ENCODE peak calls at places on chromosomes 5 and 9, in four cellular contexts. One of them, this sample, is unnamed.

GRCh38 chr5:42598311-42598710 is 158.3 kb upstream of the CCDC152 start:
- DNase-seq in GM12891: no peak
- DNase-seq in GM12878: no peak
- DNase-seq in K562: no peak
- DNase-seq in this sample: no peak

GRCh38 chr9:10633785-10634184 is 21.0 kb upstream of the PTPRD start:
- DNase-seq in K562: no peak
- DNase-seq in GM12878: no peak
- DNase-seq in GM12891: no peak
- DNase-seq in this sample: no peak

GRCh38 chr9:92749071-92749933 is 15.3 kb downstream of the BICD2 start:
- DNase-seq in K562: no peak
- DNase-seq in GM12891: no peak
- DNase-seq in GM12878: no peak
- DNase-seq in this sample: no peak

GRCh38 chr5:95050708-95051107 is 234.2 kb downstream of the MCTP1 start:
- DNase-seq in GM12891: no peak
- DNase-seq in K562: no peak
- DNase-seq in GM12878: no peak
- DNase-seq in this sample: no peak

GRCh38 chr9:109139851-109140250 is 20.1 kb upstream of the TMEM245 start:
- DNase-seq in GM12891: no peak
- DNase-seq in GM12878: no peak
- DNase-seq in K562: no peak
- DNase-seq in this sample: no peak

GRCh38 chr9:131738838-131739191 is 1.1 kb downstream of the RAPGEF1 start:
- DNase-seq in GM12891: no peak
- DNase-seq in GM12878: no peak
- DNase-seq in K562: no peak
- DNase-seq in this sample: no peak

GRCh38 chr5:163248333-163248732 is 189.1 kb upstream of the CCNG1 start:
- DNase-seq in GM12891: no peak
- DNase-seq in K562: no peak
- DNase-seq in GM12878: no peak
- DNase-seq in this sample: no peak

GRCh38 chr9:117286245-117286644 is 128.6 kb downstream of the ASTN2 start:
- DNase-seq in K562: no peak
- DNase-seq in GM12891: no peak
- DNase-seq in GM12878: no peak
- DNase-seq in this sample: no peak

GRCh38 chr5:139711067-139711851 is 63.1 kb downstream of the CXXC5 start:
- DNase-seq in GM12891: no peak
- DNase-seq in GM12878: no peak
- DNase-seq in K562: peak
- DNase-seq in this sample: no peak

GRCh38 chr5:78638423-78638822 is 10.1 kb downstream of the LHFPL2 start:
- DNase-seq in GM12891: no peak
- DNase-seq in K562: no peak
- DNase-seq in GM12878: no peak
- DNase-seq in this sample: no peak

GRCh38 chr5:147631428-147631985 is 121.6 kb upstream of the DPYSL3 start:
- DNase-seq in GM12891: no peak
- DNase-seq in GM12878: no peak
- DNase-seq in K562: no peak
- DNase-seq in this sample: no peak

GRCh38 chr5:133140311-133140710 is 88.5 kb downstream of the HSPA4 start:
- DNase-seq in GM12891: no peak
- DNase-seq in K562: no peak
- DNase-seq in GM12878: no peak
- DNase-seq in this sample: no peak

GRCh38 chr5:42235241-42235640 is 188.0 kb upstream of the GHR start:
- DNase-seq in GM12891: no peak
- DNase-seq in GM12878: no peak
- DNase-seq in K562: no peak
- DNase-seq in this sample: no peak

GRCh38 chr5:159216454-159216853 is 7.1 kb upstream of the RNF145 start:
- DNase-seq in GM12891: no peak
- DNase-seq in K562: no peak
- DNase-seq in GM12878: no peak
- DNase-seq in this sample: no peak

GRCh38 chr9:96491079-96491879 is 41.3 kb downstream of the HABP4 start:
- DNase-seq in GM12878: no peak
- DNase-seq in K562: no peak
- DNase-seq in GM12891: no peak
- DNase-seq in this sample: no peak

GRCh38 chr9:98254236-98255063 is 999 bp downstream of the TBC1D2 start:
- DNase-seq in GM12878: no peak
- DNase-seq in K562: no peak
- DNase-seq in GM12891: no peak
- DNase-seq in this sample: no peak

GRCh38 chr5:139761057-139761450 is 34.6 kb upstream of the PSD2 start:
- DNase-seq in GM12878: no peak
- DNase-seq in GM12891: no peak
- DNase-seq in K562: no peak
- DNase-seq in this sample: no peak

GRCh38 chr5:68396722-68397121 is 181.2 kb downstream of the PIK3R1 start:
- DNase-seq in GM12891: no peak
- DNase-seq in K562: no peak
- DNase-seq in GM12878: no peak
- DNase-seq in this sample: no peak

GRCh38 chr9:128911529-128912035 is 9.2 kb upstream of the PHYHD1 start:
- DNase-seq in GM12891: no peak
- DNase-seq in K562: no peak
- DNase-seq in GM12878: no peak
- DNase-seq in this sample: no peak

GRCh38 chr9:95341262-95342011 is 23.9 kb upstream of the FANCC start:
- DNase-seq in K562: no peak
- DNase-seq in GM12878: no peak
- DNase-seq in GM12891: no peak
- DNase-seq in this sample: no peak

GRCh38 chr9:118991366-118992285 is 377.6 kb downstream of the BRINP1 start:
- DNase-seq in K562: no peak
- DNase-seq in GM12878: no peak
- DNase-seq in GM12891: no peak
- DNase-seq in this sample: no peak

GRCh38 chr5:80937591-80937990 is 22.6 kb upstream of the RASGRF2 start:
- DNase-seq in K562: no peak
- DNase-seq in GM12891: no peak
- DNase-seq in GM12878: no peak
- DNase-seq in this sample: no peak

GRCh38 chr5:59656351-59657254 is 236.9 kb downstream of the PDE4D start:
- DNase-seq in GM12891: no peak
- DNase-seq in K562: no peak
- DNase-seq in GM12878: no peak
- DNase-seq in this sample: no peak

GRCh38 chr9:133125706-133126696 is 5.0 kb upstream of the RALGDS start:
- DNase-seq in GM12891: peak
- DNase-seq in GM12878: no peak
- DNase-seq in K562: no peak
- DNase-seq in this sample: no peak

GRCh38 chr5:55220433-55221185 is 6.5 kb downstream of the MCIDAS start:
- DNase-seq in K562: no peak
- DNase-seq in GM12878: no peak
- DNase-seq in GM12891: no peak
- DNase-seq in this sample: no peak

GRCh38 chr9:84899326-84899725 is 229.8 kb downstream of the NTRK2 start:
- DNase-seq in GM12878: no peak
- DNase-seq in K562: no peak
- DNase-seq in GM12891: no peak
- DNase-seq in this sample: no peak

GRCh38 chr5:141524604-141525597 is 36.0 kb downstream of the PCDHGC5 start:
- DNase-seq in GM12891: no peak
- DNase-seq in GM12878: no peak
- DNase-seq in K562: peak
- DNase-seq in this sample: peak

GRCh38 chr5:1801061-1801953 is at the start of gene NDUFS6:
- DNase-seq in K562: peak
- DNase-seq in GM12891: peak
- DNase-seq in GM12878: no peak
- DNase-seq in this sample: peak

GRCh38 chr5:23820764-23821471 is 313.5 kb downstream of the PRDM9 start:
- DNase-seq in GM12878: no peak
- DNase-seq in K562: peak
- DNase-seq in GM12891: no peak
- DNase-seq in this sample: no peak

GRCh38 chr5:59831341-59831989 is 62.1 kb downstream of the PDE4D start:
- DNase-seq in GM12891: no peak
- DNase-seq in GM12878: no peak
- DNase-seq in K562: no peak
- DNase-seq in this sample: no peak

GRCh38 chr9:115522928-115523327 is 405.0 kb upstream of the TNC start:
- DNase-seq in K562: no peak
- DNase-seq in GM12891: no peak
- DNase-seq in GM12878: no peak
- DNase-seq in this sample: no peak

GRCh38 chr9:115520626-115521025 is 402.7 kb upstream of the TNC start:
- DNase-seq in GM12878: no peak
- DNase-seq in GM12891: no peak
- DNase-seq in K562: no peak
- DNase-seq in this sample: no peak

GRCh38 chr9:115514454-115514853 is 396.5 kb upstream of the TNC start:
- DNase-seq in GM12891: no peak
- DNase-seq in K562: no peak
- DNase-seq in GM12878: no peak
- DNase-seq in this sample: no peak

GRCh38 chr9:115513148-115513547 is 395.2 kb upstream of the TNC start:
- DNase-seq in GM12891: no peak
- DNase-seq in GM12878: no peak
- DNase-seq in K562: no peak
- DNase-seq in this sample: no peak

GRCh38 chr9:115517335-115518075 is 399.5 kb upstream of the TNC start:
- DNase-seq in GM12891: no peak
- DNase-seq in GM12878: no peak
- DNase-seq in K562: no peak
- DNase-seq in this sample: no peak
- TF ChIP-seq SPI1 in GM12891: no peak
- TF ChIP-seq SPI1 in GM12878: no peak
- TF ChIP-seq SPI1 in K562: no peak
- TF ChIP-seq SPI1 in this sample: no peak

GRCh38 chr9:112751059-112751795 is 667 bp downstream of the SNX30 start:
- DNase-seq in K562: peak
- DNase-seq in GM12878: no peak
- DNase-seq in GM12891: peak
- DNase-seq in this sample: peak
- TF ChIP-seq POLR2AphosphoS5 in K562: no peak
- TF ChIP-seq POLR2AphosphoS5 in GM12878: no peak
- TF ChIP-seq POLR2AphosphoS5 in GM12891: no peak
- TF ChIP-seq POLR2AphosphoS5 in this sample: no peak

DNA sequence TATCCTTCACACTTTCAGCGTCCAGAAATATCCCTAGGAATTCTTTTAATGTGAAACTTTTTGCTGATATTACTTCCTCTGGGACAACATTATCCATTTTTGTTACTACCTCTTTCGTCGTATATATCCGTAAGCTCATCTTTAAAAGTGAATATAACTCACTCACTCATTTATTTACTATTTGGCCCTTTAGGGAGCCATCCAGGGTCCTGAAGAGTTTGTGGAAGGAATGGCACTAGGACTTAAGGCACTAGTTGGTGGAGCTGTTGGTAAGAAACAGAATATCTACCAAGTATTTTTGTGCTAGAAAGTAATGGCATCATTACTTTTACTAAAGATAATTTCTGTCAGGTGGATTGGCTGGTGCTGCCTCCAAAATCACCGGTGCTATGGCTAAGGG is 192.7 kb downstream of the VPS13A start:
- DNase-seq in K562: no peak
- DNase-seq in GM12891: no peak
- DNase-seq in GM12878: no peak
- DNase-seq in this sample: no peak
- TF ChIP-seq SPI1 in K562: no peak
- TF ChIP-seq SPI1 in GM12891: no peak
- TF ChIP-seq SPI1 in GM12878: no peak
- TF ChIP-seq SPI1 in this sample: no peak

DNA sequence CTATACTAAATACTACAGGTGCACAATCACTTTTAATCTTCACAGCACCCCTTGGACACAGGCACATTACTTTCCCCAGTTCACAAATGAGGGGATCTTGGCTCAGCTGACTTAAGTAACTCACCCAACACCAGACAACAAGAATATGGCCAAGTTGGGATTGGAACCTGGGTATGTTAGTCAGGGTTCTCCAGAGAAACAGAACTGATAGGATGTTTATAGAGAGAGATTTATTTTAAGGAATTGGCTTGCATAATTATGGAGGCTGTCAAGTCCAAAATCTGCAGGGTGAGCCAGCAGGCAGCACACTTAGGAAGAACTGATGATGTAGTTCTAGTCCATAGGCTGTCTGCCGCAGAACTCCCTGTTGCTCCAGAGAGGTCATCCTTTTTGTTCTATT is 312.9 kb downstream of the MAN2A1 start:
- DNase-seq in GM12891: no peak
- DNase-seq in K562: no peak
- DNase-seq in GM12878: no peak
- DNase-seq in this sample: no peak
- TF ChIP-seq POLR2AphosphoS5 in GM12891: no peak
- TF ChIP-seq POLR2AphosphoS5 in K562: no peak
- TF ChIP-seq POLR2AphosphoS5 in GM12878: no peak
- TF ChIP-seq POLR2AphosphoS5 in this sample: no peak

GRCh38 chr9:121862973-121863372 is 211.5 kb downstream of the DAB2IP start:
- DNase-seq in GM12878: no peak
- DNase-seq in K562: no peak
- DNase-seq in GM12891: no peak
- DNase-seq in this sample: no peak

GRCh38 chr9:121860744-121861143 is 209.3 kb downstream of the DAB2IP start:
- DNase-seq in GM12891: no peak
- DNase-seq in GM12878: no peak
- DNase-seq in K562: no peak
- DNase-seq in this sample: no peak

GRCh38 chr9:121862371-121862970 is 211.0 kb downstream of the DAB2IP start:
- DNase-seq in GM12878: no peak
- DNase-seq in K562: no peak
- DNase-seq in GM12891: no peak
- DNase-seq in this sample: no peak

GRCh38 chr9:121860213-121860612 is 208.8 kb downstream of the DAB2IP start:
- DNase-seq in GM12891: no peak
- DNase-seq in GM12878: no peak
- DNase-seq in K562: no peak
- DNase-seq in this sample: no peak

GRCh38 chr9:121861501-121862180 is 210.2 kb downstream of the DAB2IP start:
- DNase-seq in K562: peak
- DNase-seq in GM12891: no peak
- DNase-seq in GM12878: no peak
- DNase-seq in this sample: no peak
- TF ChIP-seq SPI1 in K562: no peak
- TF ChIP-seq SPI1 in GM12891: no peak
- TF ChIP-seq SPI1 in GM12878: no peak
- TF ChIP-seq SPI1 in this sample: no peak